ENCODE peak calls at places on chromosome 22, in nine cellular contexts. H is astrocyte of the spinal cord, K is iPS-NIHi11, P is aorta, C is T-helper 1 cell, J is GM06990, Z is upper lobe of right lung, U is GM04504, B is transverse colon. T is an unnamed sample.

GRCh38 chr22:38032681-38033521 is 24.3 kb upstream of the PICK1 start:
- DNase-seq in H (peak; percentile 78), K (no peak), P (no peak), C (no peak), J (no peak), Z (no peak), U (peak; percentile 73), B (no peak), T (no peak)

GRCh38 chr22:24321999-24322398 is 51.4 kb downstream of the SPECC1L start:
- DNase-seq in H (no peak), K (no peak), P (no peak), C (no peak), J (no peak), Z (no peak), U (no peak), B (no peak), T (no peak)

GRCh38 chr22:41660416-41660815 is 28.3 kb downstream of the SNU13 start:
- DNase-seq in H (no peak), K (no peak), P (no peak), C (no peak), J (no peak), Z (no peak), U (no peak), B (no peak), T (no peak)

GRCh38 chr22:19036523-19037273 is 85.5 kb downstream of the DGCR2 start:
- DNase-seq in H (no peak), K (no peak), P (peak; percentile 75), C (no peak), J (no peak), Z (peak; percentile 53), U (no peak), B (no peak), T (no peak)

GRCh38 chr22:24325105-24325757 is 54.6 kb downstream of the SPECC1L start:
- DNase-seq in H (peak; percentile 87), K (peak; percentile 49), P (no peak), C (no peak), J (peak; percentile 8), Z (no peak), U (peak; percentile 92), B (no peak), T (peak; percentile 87)

GRCh38 chr22:45776313-45776585 is 104.6 kb downstream of the ATXN10 start:
- DNase-seq in H (no peak), K (no peak), P (no peak), C (no peak), J (no peak), Z (no peak), U (no peak), B (no peak), T (peak; percentile 59)

GRCh38 chr22:39427751-39428596 is 28.4 kb downstream of the TAB1 start:
- DNase-seq in H (no peak), K (no peak), P (peak; percentile 63), C (no peak), J (no peak), Z (no peak), U (no peak), B (peak; percentile 40), T (no peak)

GRCh38 chr22:28799834-28800307 is 498 bp downstream of the XBP1 start:
- DNase-seq in H (peak; percentile 63), K (peak; percentile 86), P (peak; percentile 92), C (no peak), J (peak; percentile 69), Z (peak; percentile 87), U (peak; percentile 38), B (peak; percentile 73), T (peak; percentile 68)

GRCh38 chr22:17172172-17172833 is 13.2 kb upstream of the HDHD5 start:
- DNase-seq in H (no peak), K (peak; percentile 56), P (no peak), C (no peak), J (no peak), Z (peak; percentile 70), U (no peak), B (no peak), T (no peak)

GRCh38 chr22:25057013-25057881 is 104.7 kb downstream of the KIAA1671 start:
- DNase-seq in H (peak; percentile 31), K (peak; percentile 90), P (peak; percentile 91), C (peak; percentile 52), J (peak; percentile 55), Z (peak; percentile 86), U (peak; percentile 5), B (peak; percentile 82), T (peak; percentile 87)

GRCh38 chr22:31378123-31378522 is 21.3 kb upstream of the DRG1 start:
- DNase-seq in H (no peak), K (no peak), P (no peak), C (no peak), J (no peak), Z (no peak), U (no peak), B (no peak), T (no peak)

GRCh38 chr22:29670615-29671014 is 49.2 kb upstream of the CABP7 start:
- DNase-seq in H (no peak), K (peak; percentile 50), P (no peak), C (no peak), J (no peak), Z (no peak), U (no peak), B (no peak), T (no peak)

GRCh38 chr22:40058265-40058664 is 63.5 kb downstream of the FAM83F start:
- DNase-seq in H (no peak), K (no peak), P (no peak), C (no peak), J (no peak), Z (no peak), U (no peak), B (no peak), T (no peak)

GRCh38 chr22:26308467-26308866 is 120.6 kb upstream of the ASPHD2 start:
- DNase-seq in H (no peak), K (no peak), P (no peak), C (no peak), J (no peak), Z (no peak), U (no peak), B (no peak), T (no peak)

GRCh38 chr22:46148336-46148735 is 2.0 kb upstream of the PPARA start:
- DNase-seq in H (no peak), K (no peak), P (peak; percentile 37), C (no peak), J (no peak), Z (no peak), U (no peak), B (peak; percentile 49), T (no peak)

GRCh38 chr22:45136594-45136993 is 27.1 kb upstream of the NUP50 start:
- DNase-seq in H (no peak), K (no peak), P (no peak), C (no peak), J (no peak), Z (no peak), U (no peak), B (no peak), T (no peak)

GRCh38 chr22:33105501-33105911 is 47.3 kb upstream of the SYN3 start:
- DNase-seq in H (no peak), K (no peak), P (no peak), C (no peak), J (no peak), Z (no peak), U (no peak), B (no peak), T (no peak)

GRCh38 chr22:43406186-43406790 is 5.5 kb upstream of the MPPED1 start:
- DNase-seq in H (no peak), K (no peak), P (no peak), C (no peak), J (no peak), Z (no peak), U (no peak), B (no peak), T (no peak)

GRCh38 chr22:19800761-19801244 is 40.2 kb downstream of the TBX1 start:
- DNase-seq in H (peak; percentile 26), K (peak; percentile 79), P (no peak), C (no peak), J (no peak), Z (no peak), U (no peak), B (no peak), T (no peak)

GRCh38 chr22:20296598-20296997 is 23.3 kb downstream of the DGCR6L start:
- DNase-seq in H (peak; percentile 3), K (no peak), P (no peak), C (no peak), J (no peak), Z (no peak), U (no peak), B (no peak), T (no peak)

GRCh38 chr22:19709063-19709769 is 5.1 kb upstream of the SEPTIN5 start:
- DNase-seq in H (no peak), K (no peak), P (peak; percentile 79), C (no peak), J (no peak), Z (no peak), U (no peak), B (no peak), T (no peak)

GRCh38 chr22:19986410-19987341 is 29.9 kb downstream of the ARVCF start:
- DNase-seq in H (peak; percentile 70), K (peak; percentile 100), P (peak; percentile 94), C (peak; percentile 49), J (peak; percentile 66), Z (peak; percentile 91), U (no peak), B (peak; percentile 83), T (peak; percentile 81)

GRCh38 chr22:23536821-23537345 is 43.2 kb downstream of the IGLL1 start:
- DNase-seq in H (no peak), K (no peak), P (peak; percentile 31), C (no peak), J (no peak), Z (peak; percentile 33), U (no peak), B (no peak), T (no peak)

GRCh38 chr22:37051629-37052385 is at the start of gene KCTD17:
- DNase-seq in H (peak; percentile 64), K (peak; percentile 95), P (peak; percentile 93), C (peak; percentile 59), J (peak; percentile 83), Z (peak; percentile 89), U (peak; percentile 41), B (peak; percentile 86), T (peak; percentile 92)

GRCh38 chr22:40107756-40108437 is 69.8 kb upstream of the TNRC6B start:
- DNase-seq in H (peak; percentile 5), K (no peak), P (no peak), C (no peak), J (peak; percentile 24), Z (no peak), U (peak; percentile 38), B (peak; percentile 12), T (peak; percentile 56)

GRCh38 chr22:38923463-38924196 is 33.8 kb upstream of the APOBEC3A start:
- DNase-seq in H (peak; percentile 88), K (peak; percentile 77), P (peak; percentile 90), C (no peak), J (no peak), Z (peak; percentile 79), U (peak; percentile 35), B (peak; percentile 77), T (no peak)

GRCh38 chr22:42437488-42438292 is 5.5 kb upstream of the NFAM1 start:
- DNase-seq in H (peak; percentile 13), K (peak; percentile 83), P (peak; percentile 91), C (peak; percentile 78), J (peak; percentile 87), Z (peak; percentile 87), U (peak; percentile 10), B (peak; percentile 82), T (peak; percentile 91)

GRCh38 chr22:49925525-49926128 is 7.2 kb downstream of the CRELD2 start:
- DNase-seq in H (no peak), K (no peak), P (no peak), C (peak; percentile 75), J (peak; percentile 86), Z (no peak), U (no peak), B (peak; percentile 58), T (peak; percentile 77)

GRCh38 chr22:36439481-36440271 is 41.8 kb downstream of the TXN2 start:
- DNase-seq in H (peak; percentile 95), K (no peak), P (peak; percentile 79), C (no peak), J (no peak), Z (no peak), U (peak; percentile 84), B (peak; percentile 65), T (no peak)

GRCh38 chr22:41354979-41355378 is 26.8 kb upstream of the TEF start:
- DNase-seq in H (no peak), K (no peak), P (no peak), C (no peak), J (no peak), Z (no peak), U (no peak), B (no peak), T (no peak)

GRCh38 chr22:42194953-42195352 is 64.3 kb upstream of the CYP2D6 start:
- DNase-seq in H (no peak), K (no peak), P (no peak), C (no peak), J (no peak), Z (no peak), U (no peak), B (no peak), T (no peak)

T was measured in Karpas-422.